ENCODE peak calls at places on chromosomes 7 and 10, in four cellular contexts. L is heart right ventricle, T is left lung, B is right atrium auricular region. P is an unnamed sample.

GRCh38 chr10:96627292-96627691 is 40.5 kb upstream of the TM9SF3 start:
- DNase-seq in B (no peak), L (no peak), T (no peak), P (no peak)

GRCh38 chr10:78688945-78689935 is 379.5 kb upstream of the ZMIZ1 start:
- DNase-seq in L (peak; percentile 12), B (peak; percentile 61), T (no peak), P (no peak)

GRCh38 chr7:31664890-31665289 is 22.1 kb upstream of the PPP1R17 start:
- DNase-seq in B (no peak), L (no peak), T (no peak), P (no peak)

GRCh38 chr7:156932006-156932405 is 17.5 kb upstream of the NOM1 start:
- DNase-seq in L (no peak), T (no peak), B (no peak), P (no peak)

GRCh38 chr10:74118794-74119193 is 31.8 kb downstream of the AP3M1 start:
- DNase-seq in T (no peak), B (no peak), L (no peak), P (no peak)

GRCh38 chr7:40525764-40526163 is 391.0 kb downstream of the SUGCT start:
- DNase-seq in B (no peak), T (no peak), L (no peak), P (no peak)

GRCh38 chr10:98169379-98169778 is 34.9 kb downstream of the R3HCC1L start:
- DNase-seq in T (no peak), L (no peak), B (no peak), P (no peak)

GRCh38 chr10:33333260-33334169 is 952 bp downstream of the NRP1 start:
- DNase-seq in L (no peak), B (no peak), T (no peak), P (no peak)

GRCh38 chr7:291302-292092 is 1.5 kb downstream of the FOXL3 start:
- DNase-seq in L (no peak), B (no peak), T (no peak), P (no peak)

GRCh38 chr7:43870316-43870715 is 999 bp upstream of the MRPS24 start:
- DNase-seq in B (no peak), L (no peak), T (no peak), P (no peak)

GRCh38 chr10:124449170-124450009 is 445 bp downstream of the NKX1-2 start:
- DNase-seq in B (no peak), T (no peak), L (no peak), P (no peak)

GRCh38 chr7:138889566-138889965 is 91.6 kb upstream of the ATP6V0A4 start:
- DNase-seq in L (no peak), B (no peak), T (no peak), P (no peak)

GRCh38 chr7:24756989-24757798 is at the start of gene GSDME:
- DNase-seq in L (peak; percentile 70), T (peak; percentile 87), B (no peak), P (peak; percentile 43)

GRCh38 chr7:91541641-91542040 is 277.4 kb downstream of the FZD1 start:
- DNase-seq in L (no peak), T (no peak), B (no peak), P (no peak)

GRCh38 chr7:117857718-117858117 is 15.5 kb downstream of the CTTNBP2 start:
- DNase-seq in T (no peak), L (no peak), B (no peak), P (no peak)

GRCh38 chr10:119770928-119771327 is 45.1 kb downstream of the INPP5F start:
- DNase-seq in T (no peak), L (no peak), B (no peak), P (no peak)

GRCh38 chr7:108020585-108020984 is 17.6 kb upstream of the LAMB1 start:
- DNase-seq in T (no peak), B (no peak), L (no peak), P (no peak)

GRCh38 chr7:76060842-76061241 is 12.9 kb downstream of the MDH2 start:
- DNase-seq in T (no peak), L (peak; percentile 81), B (peak; percentile 79), P (no peak)

GRCh38 chr10:118868618-118869017 is 113.8 kb upstream of the CACUL1 start:
- DNase-seq in B (no peak), T (no peak), L (no peak), P (no peak)

GRCh38 chr10:1133495-1134045 is 77.4 kb downstream of the WDR37 start:
- DNase-seq in B (no peak), T (no peak), L (no peak), P (no peak)

GRCh38 chr7:80950550-80950967 is 31.7 kb upstream of the SEMA3C start:
- DNase-seq in B (no peak), T (no peak), L (no peak), P (no peak)

GRCh38 chr7:24059775-24060174 is 224.2 kb upstream of the NPY start:
- DNase-seq in B (no peak), T (no peak), L (no peak), P (no peak)

GRCh38 chr10:31707578-31708411 is 220.8 kb downstream of the ARHGAP12 start:
- DNase-seq in L (peak; percentile 72), T (peak; percentile 81), B (peak; percentile 74), P (peak; percentile 55)

GRCh38 chr7:130853503-130854279 is 119.7 kb upstream of the KLF14 start:
- DNase-seq in B (no peak), L (no peak), T (no peak), P (no peak)

GRCh38 chr10:34941471-34942357 is 126.6 kb upstream of the PARD3 start:
- DNase-seq in L (no peak), T (no peak), B (no peak), P (no peak)

GRCh38 chr7:120989571-120990220 is 1.2 kb downstream of the CPED1 start:
- DNase-seq in B (no peak), T (no peak), L (peak; percentile 25), P (no peak)

GRCh38 chr7:120991133-120991532 is 2.6 kb downstream of the CPED1 start:
- DNase-seq in B (no peak), T (no peak), L (no peak), P (no peak)

GRCh38 chr7:120991570-120991969 is 3.1 kb downstream of the CPED1 start:
- DNase-seq in B (no peak), T (no peak), L (no peak), P (no peak)

GRCh38 chr7:120988591-120989299 is at the start of gene CPED1:
- DNase-seq in T (peak; percentile 93), L (peak; percentile 84), B (peak; percentile 82), P (peak; percentile 40)

DNA sequence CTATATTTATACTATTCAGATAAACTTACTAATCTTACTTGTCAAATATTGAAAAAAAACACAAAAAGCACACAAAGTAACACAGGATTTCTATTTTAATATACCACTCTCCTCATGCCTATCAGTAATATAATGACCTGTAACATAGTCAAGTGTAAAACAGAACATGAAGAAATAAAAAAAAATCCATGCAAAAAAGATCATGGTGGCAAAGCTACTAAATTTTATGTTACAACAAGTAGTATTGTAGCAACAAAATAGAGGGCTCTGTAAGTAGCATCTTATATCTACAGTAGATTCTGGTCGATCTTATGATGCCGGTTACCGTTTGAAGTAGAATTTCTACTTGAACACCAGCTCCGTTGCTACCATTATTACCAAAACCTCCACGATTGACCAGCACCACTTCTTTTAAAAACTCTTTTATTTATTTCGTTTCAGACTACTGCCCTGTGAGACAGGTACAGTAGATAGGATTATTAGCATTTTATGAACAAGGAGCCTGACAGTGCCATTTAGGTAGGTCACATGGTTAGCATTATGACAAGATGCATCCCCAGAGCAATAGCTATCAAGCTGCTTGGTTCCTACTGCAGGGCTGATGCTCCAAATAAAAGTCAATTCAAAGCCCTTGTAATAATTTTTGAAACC is 2.1 kb downstream of the CPED1 start:
- DNase-seq in B (no peak), L (no peak), T (no peak), P (no peak)
- H3K4me3 ChIP-seq in B (peak overlapping the region; percentile 53), L (peak overlapping the region; percentile 41), T (no peak overlapping the region), P (no peak overlapping the region)

GRCh38 chr10:104022020-104022419 is 55.1 kb downstream of the SLK start:
- DNase-seq in B (no peak), T (no peak), L (no peak), P (no peak)
- H3K36me3 ChIP-seq in B (peaks cover 89% of the 10 kb centered on the region), T (no peaks in the 10 kb centered on the region), L (peaks cover 97% of the 10 kb centered on the region), P (peaks cover 31% of the 10 kb centered on the region)

DNA sequence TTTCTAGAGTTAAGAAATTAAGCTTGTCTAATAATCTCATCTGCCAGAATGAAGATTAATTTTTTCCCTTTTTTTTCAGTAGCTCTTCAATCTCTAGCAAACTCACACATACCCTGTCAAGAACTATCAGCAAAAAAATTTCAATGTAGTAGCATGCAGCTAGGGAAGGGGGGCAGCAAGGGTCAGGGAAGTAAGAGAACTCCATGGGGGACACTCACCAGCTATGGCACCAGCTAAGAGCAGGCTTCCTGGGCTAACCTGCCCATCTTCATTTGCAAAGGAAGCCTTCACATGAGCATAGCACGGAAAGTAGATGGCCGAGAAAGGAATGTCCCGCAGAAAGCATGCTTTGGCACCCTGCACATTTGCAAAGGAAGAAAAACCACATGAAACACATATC is 190.4 kb downstream of the SLC25A13 start:
- DNase-seq in L (no peak), T (no peak), B (no peak), P (no peak)
- TF ChIP-seq CTCF in L (peak; percentile 11), T (no peak), B (no peak), P (no peak)

GRCh38 chr7:155297517-155298287 is at the start of gene INSIG1:
- DNase-seq in B (peak; percentile 91), T (peak; percentile 97), L (peak; percentile 94), P (peak; percentile 86)
- H3K4me3 ChIP-seq in B (peak within 1 kb of the TSS; percentile 81), T (peak within 1 kb of the TSS; percentile 82), L (peak within 1 kb of the TSS; percentile 82), P (peak within 1 kb of the TSS; percentile 94)

P was measured in pancreas.